ENCODE peak calls at places on chromosomes 12 and 14, in five cellular contexts. H is Kasumi-1, K is heart right ventricle, P is IMR-90, O is frontal cortex. F is an unnamed sample.

GRCh38 chr12:138898-139534 is 72.4 kb downstream of the IQSEC3 start:
- DNase-seq in O (no peak), K (peak), P (peak), H (no peak), F (no peak)

GRCh38 chr12:131136539-131136872 is 182.8 kb downstream of the ADGRD1 start:
- DNase-seq in P (no peak), O (no peak), K (no peak), H (no peak), F (no peak)

GRCh38 chr12:13339538-13339937 is 143.0 kb downstream of the EMP1 start:
- DNase-seq in P (no peak), K (no peak), O (no peak), H (no peak), F (no peak)

GRCh38 chr14:64294672-64295413 is 672 bp upstream of the ESR2 start:
- DNase-seq in O (peak), K (peak), P (peak), H (peak), F (peak)

GRCh38 chr12:65941388-65941787 is 117.1 kb downstream of the HMGA2 start:
- DNase-seq in O (no peak), P (peak), H (no peak), K (no peak), F (no peak)

GRCh38 chr12:130761537-130762318 is 45.6 kb upstream of the RIMBP2 start:
- DNase-seq in O (peak), H (peak), K (peak), P (peak), F (peak)

GRCh38 chr12:17950898-17951297 is 139.1 kb downstream of the RERGL start:
- DNase-seq in O (no peak), K (no peak), H (no peak), P (no peak), F (no peak)

GRCh38 chr12:68406134-68406576 is 74.0 kb upstream of the MDM1 start:
- DNase-seq in O (peak), P (peak), K (peak), H (peak), F (no peak)

GRCh38 chr14:96037891-96038557 is 1.1 kb upstream of the C14orf132 start:
- DNase-seq in P (no peak), H (no peak), K (no peak), O (no peak), F (no peak)

GRCh38 chr12:109157986-109158385 is 41.6 kb downstream of the ACACB start:
- DNase-seq in H (peak), K (no peak), P (no peak), O (no peak), F (no peak)

GRCh38 chr14:94689218-94689984 is 77.2 kb downstream of the SERPINA3 start:
- DNase-seq in H (peak), P (peak), O (peak), K (peak), F (peak)

GRCh38 chr14:104968153-104968527 is 10.0 kb downstream of the AHNAK2 start:
- DNase-seq in O (no peak), K (peak), P (peak), H (no peak), F (no peak)

GRCh38 chr12:85076688-85077430 is 40.7 kb downstream of the LRRIQ1 start:
- DNase-seq in K (no peak), P (peak), H (peak), O (no peak), F (peak)

GRCh38 chr12:71744522-71745300 is 10.0 kb upstream of the RAB21 start:
- DNase-seq in O (no peak), P (no peak), K (no peak), H (no peak), F (no peak)

GRCh38 chr12:18045446-18046001 is 44.5 kb downstream of the RERGL start:
- DNase-seq in K (no peak), H (no peak), O (no peak), P (no peak), F (no peak)

GRCh38 chr14:24364841-24365240 is 3.1 kb upstream of the NFATC4 start:
- DNase-seq in H (no peak), O (no peak), P (no peak), K (no peak), F (no peak)

GRCh38 chr14:89310211-89310610 is 106.8 kb downstream of the FOXN3 start:
- DNase-seq in P (no peak), H (no peak), K (no peak), O (no peak), F (no peak)

GRCh38 chr14:38125484-38125912 is 82.2 kb upstream of the SSTR1 start:
- DNase-seq in H (no peak), O (no peak), K (no peak), P (no peak), F (no peak)

GRCh38 chr12:52631676-52632459 is 13.5 kb upstream of the KRT73 start:
- DNase-seq in K (no peak), P (no peak), O (no peak), H (no peak), F (no peak)

GRCh38 chr14:55303646-55304277 is 32.5 kb downstream of the FBXO34 start:
- DNase-seq in H (no peak), O (no peak), K (no peak), P (peak), F (no peak)

GRCh38 chr14:72186461-72187035 is 254.3 kb downstream of the RGS6 start:
- DNase-seq in K (peak), P (no peak), H (no peak), O (no peak), F (no peak)

GRCh38 chr12:41548926-41549325 is 360.8 kb downstream of the PDZRN4 start:
- DNase-seq in H (no peak), K (no peak), O (no peak), P (no peak), F (no peak)

GRCh38 chr12:6552140-6552551 is 3.7 kb downstream of the IFFO1 start:
- DNase-seq in O (no peak), K (peak), P (no peak), H (no peak), F (no peak)

GRCh38 chr12:69540606-69541386 is 44.5 kb upstream of the CCT2 start:
- DNase-seq in P (peak), H (no peak), O (no peak), K (no peak), F (no peak)

GRCh38 chr12:71731439-71732356 is 23.0 kb upstream of the RAB21 start:
- DNase-seq in H (no peak), P (peak), K (no peak), O (no peak), F (no peak)

GRCh38 chr14:76133103-76133502 is 18.6 kb upstream of the GPATCH2L start:
- DNase-seq in O (no peak), H (peak), K (no peak), P (peak), F (no peak)